ENCODE peak calls at places on chromosomes 12 and 14, in ten cellular contexts. D is H54, L is choroid plexus epithelial cell, F is omental fat pad, T is substantia nigra, O is KG1, Z is HTR-8/SVneo, Y is GM13977, E is NCI-H1092 treated with DMSO at 0.1 percent for 48 hours, K is type B pancreatic cell. J is an unnamed sample.

GRCh38 chr14:59482471-59483331 is 1.5 kb downstream of the L3HYPDH start:
- DNase-seq in T (no peak), E (peak), D (peak), K (no peak), F (peak), Z (peak), O (no peak), Y (no peak), L (peak), J (no peak)

GRCh38 chr12:18246057-18246456 is 15.3 kb upstream of the PIK3C2G start:
- DNase-seq in L (no peak), F (no peak), E (no peak), T (no peak), Z (no peak), Y (no peak), D (no peak), O (no peak), K (no peak), J (no peak)

GRCh38 chr14:70020350-70021170 is 141.3 kb downstream of the SMOC1 start:
- DNase-seq in Y (no peak), O (no peak), Z (peak), L (peak), T (peak), F (no peak), D (no peak), E (no peak), K (no peak), J (no peak)

GRCh38 chr14:38824691-38825090 is 278.3 kb downstream of the SEC23A start:
- DNase-seq in T (no peak), D (no peak), Z (no peak), F (no peak), L (no peak), K (no peak), Y (no peak), O (no peak), E (no peak), J (no peak)

GRCh38 chr12:47268501-47269459 is 189.0 kb upstream of the AMIGO2 start:
- DNase-seq in T (no peak), F (no peak), O (no peak), Z (no peak), D (no peak), E (no peak), Y (peak), K (no peak), L (no peak), J (no peak)

GRCh38 chr12:112855375-112855774 is 51.4 kb upstream of the OAS1 start:
- DNase-seq in T (no peak), K (peak), Z (no peak), Y (no peak), L (peak), D (peak), F (no peak), E (peak), O (no peak), J (no peak)

GRCh38 chr14:53528114-53528513 is 375.0 kb upstream of the DDHD1 start:
- DNase-seq in T (no peak), K (no peak), L (peak), Z (no peak), E (no peak), Y (no peak), O (no peak), F (no peak), D (no peak), J (peak)

GRCh38 chr12:133081408-133081806 is 684 bp downstream of the ZNF140 start:
- DNase-seq in T (no peak), D (no peak), O (no peak), K (no peak), F (no peak), E (no peak), Y (no peak), L (no peak), Z (no peak), J (peak)

GRCh38 chr14:36874396-36875138 is 212.9 kb downstream of the PAX9 start:
- DNase-seq in O (no peak), F (no peak), K (no peak), Z (no peak), T (no peak), Y (no peak), D (no peak), L (no peak), E (no peak), J (no peak)

GRCh38 chr14:90903101-90903500 is 86.9 kb upstream of the TTC7B start:
- DNase-seq in K (no peak), E (peak), O (no peak), Y (peak), L (peak), D (peak), T (peak), F (no peak), Z (peak), J (no peak)

GRCh38 chr14:75562048-75562447 is 16.4 kb upstream of the FLVCR2 start:
- DNase-seq in L (no peak), E (no peak), F (no peak), T (no peak), Y (no peak), O (no peak), D (no peak), K (no peak), Z (no peak), J (no peak)

J was measured in lung.